ENCODE peak calls at places on chromosomes 2 and 18, in eight cellular contexts. D is transverse colon; F is uterus; W is endothelial cell of umbilical vein; V is choroid plexus epithelial cell; S is activated CD8-positive, alpha-beta T cell treated with anti-CD3 and anti-CD28 coated beads for 36 hours; B is cardiac fibroblast; K is suprapubic skin. C is an unnamed sample.

GRCh38 chr18:53698907-53699306 is 525.6 kb downstream of the MBD2 start:
- DNase-seq in D (peak; percentile 36), F (no peak), W (no peak), V (peak; percentile 75), S (peak; percentile 3), B (peak; percentile 49), K (no peak), C (peak; percentile 5)

GRCh38 chr2:61763605-61764034 is 90.2 kb downstream of the FAM161A start:
- DNase-seq in D (peak; percentile 84), F (peak; percentile 81), W (no peak), V (peak; percentile 89), S (no peak), B (peak; percentile 91), K (peak; percentile 88), C (peak; percentile 88)

GRCh38 chr2:174777334-174777733 is 13.1 kb upstream of the CHRNA1 start:
- DNase-seq in D (no peak), F (no peak), W (no peak), V (no peak), S (no peak), B (no peak), K (no peak), C (no peak)

GRCh38 chr18:3265564-3266033 is 3.7 kb downstream of the MYL12B start:
- DNase-seq in D (no peak), F (no peak), W (peak; percentile 64), V (peak; percentile 45), S (no peak), B (peak; percentile 40), K (no peak), C (no peak)

GRCh38 chr2:86375623-86376022 is 38.2 kb upstream of the REEP1 start:
- DNase-seq in D (no peak), F (no peak), W (no peak), V (no peak), S (no peak), B (no peak), K (no peak), C (no peak)

GRCh38 chr2:14720739-14721138 is 88.2 kb downstream of the LRATD1 start:
- DNase-seq in D (no peak), F (no peak), W (no peak), V (no peak), S (no peak), B (no peak), K (no peak), C (no peak)

GRCh38 chr2:45902379-45902778 is 250.9 kb downstream of the PRKCE start:
- DNase-seq in D (no peak), F (no peak), W (no peak), V (no peak), S (no peak), B (no peak), K (no peak), C (no peak)

GRCh38 chr2:235002198-235003095 is 50.6 kb downstream of the SH3BP4 start:
- DNase-seq in D (no peak), F (no peak), W (no peak), V (peak; percentile 50), S (no peak), B (peak; percentile 78), K (no peak), C (peak; percentile 39)

GRCh38 chr2:166419616-166419934 is 43.8 kb upstream of the SCN9A start:
- DNase-seq in D (no peak), F (no peak), W (peak; percentile 73), V (peak; percentile 81), S (no peak), B (peak; percentile 70), K (no peak), C (peak; percentile 73)

GRCh38 chr2:166413255-166413654 is 37.5 kb upstream of the SCN9A start:
- DNase-seq in D (no peak), F (no peak), W (no peak), V (peak; percentile 14), S (no peak), B (no peak), K (no peak), C (peak; percentile 59)

GRCh38 chr2:166418853-166419615 is 43.3 kb upstream of the SCN9A start:
- DNase-seq in D (no peak), F (no peak), W (no peak), V (no peak), S (no peak), B (no peak), K (no peak), C (no peak)

DNA sequence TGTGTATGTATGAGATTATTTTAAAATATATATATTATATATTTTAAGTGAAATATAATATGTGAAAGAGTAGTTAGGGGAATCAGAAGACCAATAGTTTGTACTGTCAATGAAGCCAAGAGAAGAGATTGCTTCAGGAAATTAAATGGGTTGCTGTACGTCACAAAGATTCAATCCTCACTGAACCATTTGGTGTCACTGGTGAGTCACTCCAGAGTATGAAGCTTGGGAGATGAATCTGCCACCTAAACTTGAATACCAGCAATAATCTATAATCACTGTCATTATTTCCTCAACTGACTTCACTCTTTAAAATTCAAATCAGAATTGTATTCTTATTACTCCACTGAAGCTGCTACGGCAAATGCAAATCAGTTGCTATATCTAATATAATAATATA is 41.9 kb upstream of the SCN9A start:
- DNase-seq in D (no peak), F (no peak), W (peak; percentile 42), V (peak; percentile 74), S (no peak), B (peak; percentile 32), K (no peak), C (peak; percentile 79)
- TF ChIP-seq CTCF in D (no peak), F (no peak), W (no peak), V (peak; percentile 31), S (no peak), B (no peak), K (no peak), C (no peak)

GRCh38 chr2:120707816-120708215 is 27.9 kb upstream of the GLI2 start:
- DNase-seq in D (no peak), F (no peak), W (no peak), V (no peak), S (no peak), B (no peak), K (peak; percentile 45), C (no peak)

GRCh38 chr2:120710256-120710655 is 25.4 kb upstream of the GLI2 start:
- DNase-seq in D (no peak), F (no peak), W (no peak), V (peak; percentile 28), S (no peak), B (no peak), K (peak; percentile 34), C (peak; percentile 85)

GRCh38 chr2:120711694-120712093 is 24.0 kb upstream of the GLI2 start:
- DNase-seq in D (no peak), F (no peak), W (no peak), V (no peak), S (no peak), B (no peak), K (no peak), C (no peak)

GRCh38 chr2:120709608-120710041 is 26.0 kb upstream of the GLI2 start:
- DNase-seq in D (no peak), F (no peak), W (no peak), V (no peak), S (no peak), B (no peak), K (peak; percentile 30), C (no peak)

DNA sequence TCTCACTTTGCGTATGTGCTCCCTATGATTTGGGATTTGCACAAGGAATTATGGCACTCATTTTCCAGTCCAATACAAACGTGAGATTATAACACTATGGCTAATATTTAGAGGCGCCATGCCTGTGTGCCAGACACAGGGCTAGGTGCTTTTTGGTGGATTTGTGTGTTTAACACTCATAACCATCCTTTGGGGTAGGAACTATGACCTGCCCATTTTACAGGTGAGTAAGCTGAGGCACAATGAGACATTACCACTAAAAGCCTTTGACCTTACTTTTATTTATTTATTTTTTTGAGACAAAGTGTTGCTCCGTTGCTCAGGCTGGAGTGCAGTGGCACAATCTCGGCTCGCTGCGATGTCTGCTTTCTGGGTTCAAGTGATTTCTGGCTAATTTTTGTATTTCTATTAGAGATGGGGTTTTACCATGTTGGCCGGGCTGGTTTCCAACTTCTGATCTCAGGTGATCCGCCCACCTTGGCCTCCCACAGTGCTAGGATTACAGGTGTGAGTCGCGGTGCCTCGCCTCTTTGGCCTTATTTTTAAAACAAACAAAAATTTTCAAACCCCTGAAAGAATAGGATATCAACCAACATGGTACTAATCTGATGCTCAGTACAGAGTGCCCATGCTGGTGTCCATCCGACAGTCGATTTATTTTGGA is 26.6 kb upstream of the GLI2 start:
- DNase-seq in D (no peak), F (no peak), W (no peak), V (no peak), S (no peak), B (no peak), K (peak; percentile 15), C (no peak)
- TF ChIP-seq CTCF in D (no peak), F (no peak), W (no peak), V (no peak), S (no peak), B (no peak), K (no peak), C (no peak)

GRCh38 chr2:1825046-1825445 is 80.7 kb upstream of the PXDN start:
- DNase-seq in D (no peak), F (no peak), W (no peak), V (no peak), S (no peak), B (no peak), K (no peak), C (no peak)

GRCh38 chr2:1827686-1828085 is 83.4 kb upstream of the PXDN start:
- DNase-seq in D (no peak), F (no peak), W (no peak), V (no peak), S (no peak), B (no peak), K (no peak), C (no peak)

GRCh38 chr2:1824202-1824905 is 80.0 kb upstream of the PXDN start:
- DNase-seq in D (peak; percentile 29), F (no peak), W (no peak), V (no peak), S (no peak), B (peak; percentile 37), K (no peak), C (no peak)

GRCh38 chr2:1823187-1824169 is 79.2 kb upstream of the PXDN start:
- DNase-seq in D (no peak), F (no peak), W (no peak), V (no peak), S (no peak), B (no peak), K (no peak), C (no peak)

DNA sequence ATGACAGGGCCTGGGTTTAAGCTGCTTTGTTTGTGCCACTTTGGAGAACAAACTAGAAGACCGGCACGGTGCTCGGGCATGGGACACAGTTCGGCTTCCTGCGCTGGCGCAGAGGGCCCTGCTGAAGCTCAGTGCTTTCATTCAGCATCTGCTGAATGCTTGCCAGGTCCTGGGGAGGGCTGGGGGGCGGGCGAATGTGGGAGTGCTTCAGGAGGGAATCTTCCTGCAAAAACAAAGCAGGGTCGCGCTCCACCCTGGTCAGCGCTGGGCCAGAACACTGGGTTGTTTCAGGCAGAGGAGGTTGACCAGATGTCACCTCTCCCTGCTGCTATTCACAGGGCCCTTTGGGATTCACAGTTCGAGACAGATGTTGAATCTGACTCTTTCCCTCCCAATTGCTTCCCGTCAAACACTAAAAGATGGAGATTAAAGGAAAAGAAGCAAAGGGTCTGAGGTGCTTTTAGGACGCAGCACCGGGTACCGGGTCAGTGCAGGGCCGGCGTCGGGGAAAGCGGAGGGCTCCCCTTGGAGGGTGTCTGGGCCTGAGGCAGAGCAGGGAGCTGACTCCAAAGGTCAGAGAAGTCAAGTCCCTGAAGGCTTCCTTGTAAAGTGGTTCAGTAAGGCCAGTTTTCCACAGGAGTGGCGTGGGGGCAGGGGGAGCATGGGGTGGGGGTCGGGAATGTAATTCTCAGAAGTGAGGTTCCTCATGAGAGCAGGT is 82.0 kb upstream of the PXDN start:
- DNase-seq in D (no peak), F (no peak), W (no peak), V (no peak), S (no peak), B (no peak), K (no peak), C (no peak)
- TF ChIP-seq CTCF in D (no peak), F (no peak), W (no peak), V (no peak), S (no peak), B (no peak), K (no peak), C (no peak)

GRCh38 chr18:56789004-56789888 is 138.1 kb downstream of the WDR7 start:
- DNase-seq in D (peak; percentile 22), F (no peak), W (peak; percentile 92), V (peak; percentile 70), S (peak; percentile 67), B (peak; percentile 62), K (no peak), C (peak; percentile 14)
- TF ChIP-seq CTCF in D (peak; percentile 33), F (no peak), W (peak; percentile 21), V (peak; percentile 82), S (peak; percentile 68), B (peak; percentile 54), K (no peak), C (peak; percentile 46)

C was measured in foreskin fibroblast.